ENCODE peak calls at places on chromosome 16, in four cellular contexts. H is suprapubic skin, T is breast epithelium, N is uterus. R is an unnamed sample.

GRCh38 chr16:17578921-17579876 is 108.4 kb upstream of the XYLT1 start:
- DNase-seq in H (peak), T (peak), N (peak), R (peak)

GRCh38 chr16:12436201-12436657 is 367.5 kb downstream of the CPPED1 start:
- DNase-seq in N (no peak), T (no peak), H (no peak), R (no peak)

GRCh38 chr16:9138021-9138680 is 46.7 kb downstream of the HAPSTR1 start:
- DNase-seq in T (no peak), H (peak), N (no peak), R (no peak)

GRCh38 chr16:89658221-89658879 is 714 bp downstream of the SPATA33 start:
- DNase-seq in H (no peak), T (no peak), N (no peak), R (peak)

GRCh38 chr16:12613131-12613991 is 190.3 kb downstream of the CPPED1 start:
- DNase-seq in T (no peak), H (no peak), N (no peak), R (no peak)

GRCh38 chr16:54911079-54911478 is 19.6 kb upstream of the IRX5 start:
- DNase-seq in T (no peak), H (no peak), N (no peak), R (no peak)

GRCh38 chr16:84084570-84085270 is 32.0 kb downstream of the MBTPS1 start:
- DNase-seq in N (peak), T (peak), H (no peak), R (peak)

GRCh38 chr16:88956546-88957455 is 20.2 kb downstream of the CBFA2T3 start:
- DNase-seq in H (no peak), T (no peak), N (no peak), R (no peak)

GRCh38 chr16:19808061-19808621 is 76.5 kb downstream of the GPRC5B start:
- DNase-seq in T (no peak), N (no peak), H (no peak), R (no peak)

GRCh38 chr16:57564571-57565270 is 22.3 kb downstream of the ADGRG5 start:
- DNase-seq in N (no peak), H (no peak), T (peak), R (no peak)

GRCh38 chr16:66705790-66706505 is 9.4 kb upstream of the CMTM4 start:
- DNase-seq in T (peak), H (peak), N (peak), R (no peak)

GRCh38 chr16:20874088-20874581 is 26.0 kb downstream of the DCUN1D3 start:
- DNase-seq in H (no peak), T (no peak), N (no peak), R (no peak)

GRCh38 chr16:56354746-56355145 is 70.6 kb downstream of the AMFR start:
- DNase-seq in T (no peak), H (no peak), N (peak), R (no peak)

GRCh38 chr16:22420606-22421135 is 46.3 kb upstream of the CDR2 start:
- DNase-seq in N (no peak), T (no peak), H (no peak), R (no peak)

GRCh38 chr16:66182592-66182991 is 183.9 kb upstream of the CDH5 start:
- DNase-seq in H (no peak), N (no peak), T (no peak), R (no peak)

GRCh38 chr16:84247341-84247740 is 7.5 kb upstream of the KCNG4 start:
- DNase-seq in H (no peak), N (no peak), T (no peak), R (no peak)

GRCh38 chr16:46582313-46582712 is 38.9 kb downstream of the SHCBP1 start:
- DNase-seq in N (no peak), T (no peak), H (no peak), R (no peak)

DNA sequence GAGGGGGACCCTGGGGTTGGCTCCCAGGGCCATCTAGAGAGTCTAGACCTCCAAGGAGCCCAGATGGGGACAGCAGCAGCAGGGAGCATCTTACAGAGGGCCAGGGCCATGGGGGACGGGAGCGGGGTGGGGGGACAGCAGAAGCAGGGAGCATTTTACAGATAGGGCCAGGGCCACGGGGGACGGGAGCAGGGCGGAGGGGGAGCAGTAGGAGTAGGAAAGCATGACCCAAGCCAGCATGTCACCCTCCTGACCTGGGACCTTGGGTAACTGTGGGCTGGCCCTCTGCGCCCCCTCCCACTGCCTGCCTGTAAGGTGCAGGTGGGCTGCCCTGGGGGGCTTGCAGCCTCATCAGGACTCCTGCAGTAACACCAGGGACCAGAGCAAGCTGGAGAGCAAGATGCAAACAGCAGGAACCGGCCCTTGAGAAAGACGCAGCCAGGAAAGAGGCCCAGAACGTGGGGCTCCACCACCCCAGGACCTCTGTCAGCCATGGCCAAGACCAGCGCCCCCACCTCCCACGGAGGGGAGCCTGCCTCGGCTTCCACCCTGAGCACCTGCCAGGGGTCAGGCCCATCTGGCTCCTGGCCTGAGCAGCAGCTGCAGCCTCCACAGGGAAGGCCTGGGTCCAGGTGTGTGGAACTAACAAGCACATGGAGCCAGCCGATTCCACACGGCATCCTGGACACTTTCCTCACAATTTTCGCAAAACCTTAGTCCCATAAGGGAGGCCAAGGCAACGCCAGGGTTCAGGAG is 2.4 kb downstream of the ZNF598 start:
- DNase-seq in N (no peak), H (no peak), T (no peak), R (peak)
- TF ChIP-seq POLR2A in N (no peak), H (no peak), T (no peak), R (no peak)

DNA sequence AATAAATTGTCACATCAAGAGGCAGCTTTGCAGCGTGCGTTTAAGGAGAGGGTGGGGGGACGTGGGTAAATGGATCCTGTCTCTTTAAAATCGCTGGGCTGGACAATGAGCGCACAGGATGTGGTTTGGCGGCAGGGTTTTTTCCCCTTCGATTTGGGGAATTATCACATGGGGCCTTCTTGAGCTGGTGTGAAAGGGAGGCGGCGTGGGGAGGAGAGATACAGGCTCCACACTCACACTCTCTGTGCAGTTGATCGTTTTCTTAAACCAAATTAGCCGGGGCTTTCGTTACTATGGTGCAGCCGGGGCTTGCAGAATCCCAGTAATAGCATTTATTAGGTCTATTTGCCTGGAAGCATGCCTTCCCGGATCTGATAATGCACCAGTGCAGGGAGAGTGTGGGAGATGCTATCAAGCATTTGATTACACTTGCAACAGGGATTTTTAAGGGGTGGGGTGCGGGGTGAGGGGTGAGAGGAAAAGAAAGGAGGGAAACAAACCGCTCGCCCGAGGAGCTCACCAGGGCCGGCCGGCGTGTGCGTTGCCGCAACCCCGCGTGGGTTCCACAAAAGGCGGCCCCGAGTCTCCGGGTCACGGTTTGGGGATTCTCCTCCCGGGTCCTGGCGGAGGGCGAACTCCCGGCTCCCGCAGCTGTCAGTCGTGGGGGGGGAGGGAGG is 58.9 kb upstream of the GSE1 start:
- DNase-seq in H (peak), T (peak), N (peak), R (peak)
- TF ChIP-seq POLR2A in H (no peak), T (no peak), N (no peak), R (peak)

GRCh38 chr16:27286446-27286845 is 17.9 kb upstream of the NSMCE1 start:
- DNase-seq in H (no peak), N (peak), T (no peak), R (no peak)
- TF ChIP-seq POLR2A in H (no peak), N (no peak), T (no peak), R (no peak)

DNA sequence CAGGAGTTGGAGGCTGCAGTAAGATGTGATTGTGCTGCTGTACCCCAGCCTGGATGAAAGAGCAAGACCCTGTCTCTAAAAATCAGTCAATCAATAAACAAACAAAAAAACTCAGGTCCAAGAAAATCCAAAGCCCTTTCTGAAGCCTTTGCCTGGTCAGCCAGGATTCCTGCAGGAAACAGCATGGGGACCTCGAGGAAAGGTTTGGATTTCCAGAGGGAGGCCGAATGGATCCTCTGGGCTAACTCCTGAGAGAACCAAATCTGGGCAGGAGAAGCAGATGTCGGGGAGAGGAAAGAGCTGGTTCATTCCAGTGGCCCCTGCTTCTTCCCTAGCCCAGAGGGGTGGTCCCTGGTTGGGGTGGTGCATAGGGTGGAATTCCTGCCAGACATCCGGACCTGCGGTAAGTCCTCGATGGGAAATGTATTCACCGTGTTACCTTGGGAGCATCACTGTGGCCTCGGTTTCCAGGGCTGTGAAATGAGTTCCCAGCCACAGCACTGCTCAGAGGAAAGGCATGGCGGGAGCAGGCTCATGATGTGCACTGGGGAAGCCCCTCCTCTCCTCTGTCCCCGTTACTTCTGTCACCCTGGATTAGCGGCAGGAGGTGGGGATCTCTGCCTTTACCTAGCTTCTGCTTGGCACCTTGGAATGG is 75.1 kb downstream of the CYLD start:
- DNase-seq in H (no peak), N (no peak), T (no peak), R (no peak)
- TF ChIP-seq POLR2A in H (no peak), N (no peak), T (no peak), R (no peak)

DNA sequence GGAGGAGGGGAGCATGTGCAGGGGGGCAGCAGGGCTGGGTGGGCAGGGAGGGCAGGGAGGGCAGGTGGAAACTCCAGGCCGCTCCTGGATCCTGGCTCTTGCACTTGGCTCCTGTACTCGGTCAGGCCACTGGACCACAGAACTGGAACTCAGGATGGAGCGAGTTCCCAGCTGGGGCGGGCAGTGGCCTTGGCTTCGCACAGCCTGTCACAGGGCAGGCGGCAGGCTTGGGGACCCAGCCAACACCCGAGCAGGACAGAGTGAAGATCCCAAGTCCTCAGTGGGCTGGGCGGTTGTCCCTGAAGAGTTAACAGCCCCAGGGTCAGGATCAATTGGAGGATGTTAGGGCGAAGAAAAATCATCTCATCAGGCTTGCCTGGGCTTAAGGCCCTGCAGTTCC is 22.1 kb downstream of the ZNF423 start:
- DNase-seq in T (no peak), N (no peak), H (no peak), R (no peak)
- TF ChIP-seq POLR2A in T (no peak), N (no peak), H (no peak), R (no peak)

GRCh38 chr16:81128726-81129524 is 32.7 kb upstream of the GCSH start:
- DNase-seq in H (no peak), T (no peak), N (no peak), R (no peak)

GRCh38 chr16:81127051-81127450 is 30.9 kb upstream of the GCSH start:
- DNase-seq in N (no peak), H (no peak), T (no peak), R (no peak)

GRCh38 chr16:81121474-81121990 is 25.3 kb upstream of the GCSH start:
- DNase-seq in H (no peak), T (no peak), N (no peak), R (no peak)

DNA sequence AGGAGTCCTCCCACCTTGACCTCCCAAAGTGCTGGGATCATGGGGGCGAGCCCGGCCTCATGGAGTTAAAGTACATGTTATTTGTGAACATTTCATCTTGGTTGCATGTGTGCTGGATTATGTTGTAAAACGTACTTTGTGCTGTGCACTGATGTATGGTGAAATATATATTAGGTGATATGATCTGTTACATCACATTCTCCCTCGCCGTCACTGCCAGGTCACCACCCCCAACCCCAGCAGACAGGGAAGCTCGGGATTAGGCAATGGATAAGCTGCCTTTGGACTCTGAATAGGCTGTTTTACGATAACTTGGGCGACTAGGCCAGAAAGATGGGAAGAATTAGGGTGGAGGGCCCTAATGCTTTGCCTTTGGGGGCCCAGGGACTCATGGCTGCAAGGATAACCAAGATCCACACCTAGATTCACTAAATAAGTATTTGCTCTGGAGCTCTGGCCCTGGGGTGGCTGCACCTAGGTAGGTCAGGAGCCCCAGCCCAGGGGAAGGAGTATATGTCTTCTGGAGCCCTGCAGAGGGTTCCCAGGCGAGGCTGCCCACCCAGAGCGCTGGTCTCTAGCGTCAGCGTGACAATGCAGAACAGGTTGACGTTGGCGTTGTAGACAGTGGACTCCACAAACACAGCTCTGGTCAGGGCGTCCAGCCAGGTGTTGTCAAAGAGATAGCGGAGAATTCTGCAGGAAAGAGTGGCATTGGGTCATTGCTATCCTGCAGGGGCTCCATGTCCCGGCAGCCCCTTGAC is 27.1 kb upstream of the GCSH start:
- DNase-seq in T (no peak), N (no peak), H (no peak), R (no peak)
- TF ChIP-seq POLR2A in T (no peak), N (no peak), H (no peak), R (no peak)

R was measured in upper lobe of left lung.